ENCODE peak calls at places on chromosomes 5 and 9, in eight cellular contexts. R is fibroblast of pulmonary artery, Z is Right ventricle myocardium superior, C is activated gamma-delta T cell treated with Interleukin-2 at 50 U/mL for 16 hours, L is lower leg skin, M is cerebellar cortex, W is NCI-H1105, P is germinal center. X is an unnamed sample.

GRCh38 chr9:19231126-19232035 is 888 bp downstream of the DENND4C start:
- DNase-seq in Z (no peak), L (no peak), M (peak), P (peak), R (peak), W (no peak), C (no peak), X (peak)

GRCh38 chr5:44390332-44390731 is 1.1 kb upstream of the FGF10 start:
- DNase-seq in P (no peak), L (no peak), Z (no peak), C (no peak), M (no peak), R (no peak), W (no peak), X (no peak)

GRCh38 chr5:130168211-130168610 is 263.9 kb downstream of the CHSY3 start:
- DNase-seq in C (no peak), Z (no peak), P (no peak), L (no peak), M (no peak), R (peak), W (no peak), X (no peak)

GRCh38 chr9:134784612-134785305 is 95.9 kb upstream of the FCN2 start:
- DNase-seq in C (no peak), R (no peak), L (no peak), Z (no peak), M (no peak), W (no peak), P (no peak), X (no peak)

GRCh38 chr9:68584110-68585033 is 43.7 kb upstream of the TMEM252 start:
- DNase-seq in R (peak), M (peak), Z (peak), W (peak), P (peak), L (peak), C (peak), X (peak)

GRCh38 chr9:33881635-33882034 is 64.7 kb downstream of the UBE2R2 start:
- DNase-seq in Z (no peak), P (no peak), W (no peak), R (no peak), L (no peak), C (no peak), M (no peak), X (no peak)

GRCh38 chr9:93622725-93623124 is 46.3 kb downstream of the PHF2 start:
- DNase-seq in L (peak), C (no peak), M (no peak), Z (no peak), P (no peak), W (no peak), R (no peak), X (no peak)

GRCh38 chr5:164052536-164053090 is 547.2 kb downstream of the MAT2B start:
- DNase-seq in P (no peak), Z (no peak), M (peak), R (peak), W (no peak), C (no peak), L (no peak), X (no peak)

GRCh38 chr5:77398458-77398857 is 93.7 kb downstream of the WDR41 start:
- DNase-seq in R (no peak), C (no peak), P (no peak), Z (no peak), W (no peak), M (no peak), L (no peak), X (no peak)

GRCh38 chr9:92716557-92716956 is 46.6 kb upstream of the IPPK start:
- DNase-seq in W (peak), P (peak), L (peak), R (peak), C (peak), M (peak), Z (peak), X (peak)

GRCh38 chr9:26524225-26524624 is 368.4 kb downstream of the CAAP1 start:
- DNase-seq in M (peak), Z (no peak), C (no peak), P (no peak), L (no peak), W (peak), R (no peak), X (peak)

GRCh38 chr5:147391781-147392180 is 118.1 kb downstream of the DPYSL3 start:
- DNase-seq in Z (no peak), M (peak), P (no peak), W (no peak), L (no peak), R (peak), C (no peak), X (no peak)

GRCh38 chr9:33535541-33535940 is 11.5 kb downstream of the ANKRD18B start:
- DNase-seq in R (no peak), M (no peak), W (no peak), P (no peak), L (no peak), C (no peak), Z (no peak), X (no peak)

GRCh38 chr5:126443374-126443851 is 20.2 kb downstream of the GRAMD2B start:
- DNase-seq in R (no peak), P (no peak), M (no peak), Z (no peak), C (no peak), L (no peak), W (no peak), X (no peak)

GRCh38 chr9:134390537-134390936 is 64.3 kb downstream of the RXRA start:
- DNase-seq in R (no peak), P (peak), C (peak), W (no peak), Z (no peak), L (no peak), M (no peak), X (no peak)

GRCh38 chr9:137241490-137242328 is 622 bp downstream of the TUBB4B start:
- DNase-seq in Z (peak), W (no peak), R (peak), M (no peak), P (peak), L (peak), C (peak), X (no peak)

GRCh38 chr5:93587919-93588585 is 5.0 kb downstream of the NR2F1 start:
- DNase-seq in W (no peak), Z (no peak), R (no peak), L (no peak), M (no peak), P (no peak), C (no peak), X (no peak)

GRCh38 chr9:33081128-33081851 is 4.8 kb upstream of the SMU1 start:
- DNase-seq in L (peak), C (peak), P (peak), W (peak), R (peak), Z (no peak), M (peak), X (peak)

GRCh38 chr5:139378101-139378825 is 4.8 kb downstream of the SLC23A1 start:
- DNase-seq in M (no peak), W (no peak), L (peak), R (no peak), Z (no peak), C (no peak), P (no peak), X (no peak)

GRCh38 chr5:135997936-135998335 is 30.9 kb upstream of the TGFBI start:
- DNase-seq in C (no peak), W (no peak), Z (no peak), R (no peak), L (no peak), M (no peak), P (no peak), X (no peak)

GRCh38 chr5:150160448-150161069 is 4.9 kb upstream of the PDGFRB start:
- DNase-seq in C (no peak), L (no peak), M (no peak), Z (no peak), R (no peak), W (no peak), P (no peak), X (no peak)

GRCh38 chr5:178467261-178468195 is 122.7 kb downstream of the COL23A1 start:
- DNase-seq in Z (peak), C (no peak), M (peak), L (peak), W (no peak), R (peak), P (no peak), X (no peak)

GRCh38 chr5:62168882-62169281 is 137.1 kb upstream of the KIF2A start:
- DNase-seq in C (no peak), M (no peak), R (no peak), Z (no peak), W (no peak), L (no peak), P (no peak), X (no peak)

GRCh38 chr5:68924490-68925145 is 169.2 kb upstream of the SLC30A5 start:
- DNase-seq in C (no peak), R (peak), L (no peak), M (no peak), W (no peak), P (no peak), Z (no peak), X (no peak)

GRCh38 chr5:54551906-54552305 is 34.3 kb downstream of the SNX18 start:
- DNase-seq in R (no peak), Z (no peak), C (no peak), L (no peak), M (no peak), P (no peak), W (no peak), X (no peak)

GRCh38 chr5:76341935-76342334 is 61.1 kb upstream of the IQGAP2 start:
- DNase-seq in W (no peak), M (peak), L (no peak), P (no peak), C (no peak), Z (no peak), R (no peak), X (no peak)

GRCh38 chr9:19994296-19994695 is 205.5 kb upstream of the SLC24A2 start:
- DNase-seq in L (no peak), Z (no peak), W (peak), C (no peak), M (peak), R (no peak), P (no peak), X (peak)

GRCh38 chr5:180807654-180808414 is 5.2 kb upstream of the MGAT1 start:
- DNase-seq in P (no peak), Z (no peak), C (no peak), M (no peak), R (no peak), W (no peak), L (peak), X (no peak)

GRCh38 chr5:169050146-169050571 is 250.8 kb downstream of the SLIT3 start:
- DNase-seq in M (no peak), Z (no peak), W (no peak), P (no peak), L (no peak), C (no peak), R (no peak), X (no peak)

GRCh38 chr9:33466565-33467495 is 6.9 kb downstream of the NOL6 start:
- DNase-seq in L (peak), R (peak), M (peak), W (no peak), P (peak), C (peak), Z (peak), X (peak)

GRCh38 chr9:37775216-37775919 is 9.5 kb downstream of the EXOSC3 start:
- DNase-seq in M (no peak), P (no peak), Z (no peak), C (no peak), W (no peak), L (no peak), R (no peak), X (no peak)

X was measured in NCI-H2081.